ENCODE peak calls at places on chromosomes 4 and X, in ten cellular contexts. One of them, this sample, is unnamed.

GRCh38 chr4:98181815-98182214 is 38.5 kb upstream of the STPG2 start:
- DNase-seq in NCI-H774: no peak
- DNase-seq in stimulated activated CD4-positive, alpha-beta T cell treated with anti-CD3 and anti-CD28 coated beads, Interleukin-1b, Interleukin-23, amount 100 ng/mL, for 24 hours: no peak
- DNase-seq in endothelial cell: no peak
- DNase-seq in WTC11: no peak
- DNase-seq in activated naive CD8-positive, alpha-beta T cell treated with anti-CD3 and anti-CD28 coated beads, Interleukin-2, amount 10 ng/mL, durations not matched to agents 7 days and 5 days: no peak
- DNase-seq in iris pigment epithelial cell: peak
- DNase-seq in NCI-H1930: no peak
- DNase-seq in NCI-H1694 treated with DMSO at 0.1 percent for 48 hours: no peak
- DNase-seq in stimulated activated naive CD8-positive, alpha-beta T cell treated with anti-CD3 and anti-CD28 coated beads, Interleukin-15, Interleukin-2, amounts not matched to agents 100 U/mL and 50 U/mL, for 24 hours: no peak
- DNase-seq in this sample: no peak

GRCh38 chr4:164410401-164410800 is 343.5 kb upstream of the SMIM31 start:
- DNase-seq in NCI-H774: no peak
- DNase-seq in stimulated activated CD4-positive, alpha-beta T cell treated with anti-CD3 and anti-CD28 coated beads, Interleukin-1b, Interleukin-23, amount 100 ng/mL, for 24 hours: no peak
- DNase-seq in endothelial cell: no peak
- DNase-seq in WTC11: no peak
- DNase-seq in activated naive CD8-positive, alpha-beta T cell treated with anti-CD3 and anti-CD28 coated beads, Interleukin-2, amount 10 ng/mL, durations not matched to agents 7 days and 5 days: no peak
- DNase-seq in iris pigment epithelial cell: no peak
- DNase-seq in NCI-H1930: no peak
- DNase-seq in NCI-H1694 treated with DMSO at 0.1 percent for 48 hours: no peak
- DNase-seq in stimulated activated naive CD8-positive, alpha-beta T cell treated with anti-CD3 and anti-CD28 coated beads, Interleukin-15, Interleukin-2, amounts not matched to agents 100 U/mL and 50 U/mL, for 24 hours: no peak
- DNase-seq in this sample: no peak

GRCh38 chr4:11436084-11436483 is 7.4 kb upstream of the HS3ST1 start:
- DNase-seq in NCI-H774: no peak
- DNase-seq in stimulated activated CD4-positive, alpha-beta T cell treated with anti-CD3 and anti-CD28 coated beads, Interleukin-1b, Interleukin-23, amount 100 ng/mL, for 24 hours: no peak
- DNase-seq in endothelial cell: no peak
- DNase-seq in WTC11: no peak
- DNase-seq in activated naive CD8-positive, alpha-beta T cell treated with anti-CD3 and anti-CD28 coated beads, Interleukin-2, amount 10 ng/mL, durations not matched to agents 7 days and 5 days: no peak
- DNase-seq in iris pigment epithelial cell: no peak
- DNase-seq in NCI-H1930: no peak
- DNase-seq in NCI-H1694 treated with DMSO at 0.1 percent for 48 hours: no peak
- DNase-seq in stimulated activated naive CD8-positive, alpha-beta T cell treated with anti-CD3 and anti-CD28 coated beads, Interleukin-15, Interleukin-2, amounts not matched to agents 100 U/mL and 50 U/mL, for 24 hours: no peak
- DNase-seq in this sample: no peak

GRCh38 chrX:40099046-40099968 is 1.5 kb upstream of the BCOR start:
- DNase-seq in NCI-H774: peak
- DNase-seq in stimulated activated CD4-positive, alpha-beta T cell treated with anti-CD3 and anti-CD28 coated beads, Interleukin-1b, Interleukin-23, amount 100 ng/mL, for 24 hours: no peak
- DNase-seq in endothelial cell: no peak
- DNase-seq in WTC11: peak
- DNase-seq in activated naive CD8-positive, alpha-beta T cell treated with anti-CD3 and anti-CD28 coated beads, Interleukin-2, amount 10 ng/mL, durations not matched to agents 7 days and 5 days: peak
- DNase-seq in iris pigment epithelial cell: peak
- DNase-seq in NCI-H1930: no peak
- DNase-seq in NCI-H1694 treated with DMSO at 0.1 percent for 48 hours: no peak
- DNase-seq in stimulated activated naive CD8-positive, alpha-beta T cell treated with anti-CD3 and anti-CD28 coated beads, Interleukin-15, Interleukin-2, amounts not matched to agents 100 U/mL and 50 U/mL, for 24 hours: peak
- DNase-seq in this sample: peak

GRCh38 chrX:2502668-2503519 is 2.1 kb upstream of the DHRSX start:
- DNase-seq in NCI-H774: no peak
- DNase-seq in stimulated activated CD4-positive, alpha-beta T cell treated with anti-CD3 and anti-CD28 coated beads, Interleukin-1b, Interleukin-23, amount 100 ng/mL, for 24 hours: no peak
- DNase-seq in endothelial cell: no peak
- DNase-seq in WTC11: no peak
- DNase-seq in activated naive CD8-positive, alpha-beta T cell treated with anti-CD3 and anti-CD28 coated beads, Interleukin-2, amount 10 ng/mL, durations not matched to agents 7 days and 5 days: no peak
- DNase-seq in iris pigment epithelial cell: peak
- DNase-seq in NCI-H1930: no peak
- DNase-seq in NCI-H1694 treated with DMSO at 0.1 percent for 48 hours: no peak
- DNase-seq in stimulated activated naive CD8-positive, alpha-beta T cell treated with anti-CD3 and anti-CD28 coated beads, Interleukin-15, Interleukin-2, amounts not matched to agents 100 U/mL and 50 U/mL, for 24 hours: no peak
- DNase-seq in this sample: no peak

GRCh38 chr4:54017308-54017707 is 47.1 kb downstream of the CHIC2 start:
- DNase-seq in NCI-H774: no peak
- DNase-seq in stimulated activated CD4-positive, alpha-beta T cell treated with anti-CD3 and anti-CD28 coated beads, Interleukin-1b, Interleukin-23, amount 100 ng/mL, for 24 hours: no peak
- DNase-seq in endothelial cell: no peak
- DNase-seq in WTC11: no peak
- DNase-seq in activated naive CD8-positive, alpha-beta T cell treated with anti-CD3 and anti-CD28 coated beads, Interleukin-2, amount 10 ng/mL, durations not matched to agents 7 days and 5 days: no peak
- DNase-seq in iris pigment epithelial cell: no peak
- DNase-seq in NCI-H1930: peak
- DNase-seq in NCI-H1694 treated with DMSO at 0.1 percent for 48 hours: no peak
- DNase-seq in stimulated activated naive CD8-positive, alpha-beta T cell treated with anti-CD3 and anti-CD28 coated beads, Interleukin-15, Interleukin-2, amounts not matched to agents 100 U/mL and 50 U/mL, for 24 hours: no peak
- DNase-seq in this sample: no peak

GRCh38 chr4:4532371-4532770 is 9.5 kb downstream of the STX18 start:
- DNase-seq in NCI-H774: no peak
- DNase-seq in stimulated activated CD4-positive, alpha-beta T cell treated with anti-CD3 and anti-CD28 coated beads, Interleukin-1b, Interleukin-23, amount 100 ng/mL, for 24 hours: no peak
- DNase-seq in endothelial cell: no peak
- DNase-seq in WTC11: no peak
- DNase-seq in activated naive CD8-positive, alpha-beta T cell treated with anti-CD3 and anti-CD28 coated beads, Interleukin-2, amount 10 ng/mL, durations not matched to agents 7 days and 5 days: no peak
- DNase-seq in iris pigment epithelial cell: no peak
- DNase-seq in NCI-H1930: no peak
- DNase-seq in NCI-H1694 treated with DMSO at 0.1 percent for 48 hours: no peak
- DNase-seq in stimulated activated naive CD8-positive, alpha-beta T cell treated with anti-CD3 and anti-CD28 coated beads, Interleukin-15, Interleukin-2, amounts not matched to agents 100 U/mL and 50 U/mL, for 24 hours: no peak
- DNase-seq in this sample: no peak

GRCh38 chrX:29518100-29518499 is 697.3 kb upstream of the MAGEB2 start:
- DNase-seq in NCI-H774: no peak
- DNase-seq in stimulated activated CD4-positive, alpha-beta T cell treated with anti-CD3 and anti-CD28 coated beads, Interleukin-1b, Interleukin-23, amount 100 ng/mL, for 24 hours: no peak
- DNase-seq in endothelial cell: no peak
- DNase-seq in WTC11: no peak
- DNase-seq in activated naive CD8-positive, alpha-beta T cell treated with anti-CD3 and anti-CD28 coated beads, Interleukin-2, amount 10 ng/mL, durations not matched to agents 7 days and 5 days: no peak
- DNase-seq in iris pigment epithelial cell: no peak
- DNase-seq in NCI-H1930: no peak
- DNase-seq in NCI-H1694 treated with DMSO at 0.1 percent for 48 hours: no peak
- DNase-seq in stimulated activated naive CD8-positive, alpha-beta T cell treated with anti-CD3 and anti-CD28 coated beads, Interleukin-15, Interleukin-2, amounts not matched to agents 100 U/mL and 50 U/mL, for 24 hours: no peak
- DNase-seq in this sample: no peak

GRCh38 chr4:2962099-2962455 is 1.1 kb downstream of the NOP14 start:
- DNase-seq in NCI-H774: no peak
- DNase-seq in stimulated activated CD4-positive, alpha-beta T cell treated with anti-CD3 and anti-CD28 coated beads, Interleukin-1b, Interleukin-23, amount 100 ng/mL, for 24 hours: peak
- DNase-seq in endothelial cell: no peak
- DNase-seq in WTC11: no peak
- DNase-seq in activated naive CD8-positive, alpha-beta T cell treated with anti-CD3 and anti-CD28 coated beads, Interleukin-2, amount 10 ng/mL, durations not matched to agents 7 days and 5 days: no peak
- DNase-seq in iris pigment epithelial cell: no peak
- DNase-seq in NCI-H1930: no peak
- DNase-seq in NCI-H1694 treated with DMSO at 0.1 percent for 48 hours: no peak
- DNase-seq in stimulated activated naive CD8-positive, alpha-beta T cell treated with anti-CD3 and anti-CD28 coated beads, Interleukin-15, Interleukin-2, amounts not matched to agents 100 U/mL and 50 U/mL, for 24 hours: peak
- DNase-seq in this sample: no peak

GRCh38 chrX:55220119-55220794 is at the start of gene PAGE5:
- DNase-seq in NCI-H774: no peak
- DNase-seq in stimulated activated CD4-positive, alpha-beta T cell treated with anti-CD3 and anti-CD28 coated beads, Interleukin-1b, Interleukin-23, amount 100 ng/mL, for 24 hours: no peak
- DNase-seq in endothelial cell: no peak
- DNase-seq in WTC11: no peak
- DNase-seq in activated naive CD8-positive, alpha-beta T cell treated with anti-CD3 and anti-CD28 coated beads, Interleukin-2, amount 10 ng/mL, durations not matched to agents 7 days and 5 days: no peak
- DNase-seq in iris pigment epithelial cell: no peak
- DNase-seq in NCI-H1930: no peak
- DNase-seq in NCI-H1694 treated with DMSO at 0.1 percent for 48 hours: no peak
- DNase-seq in stimulated activated naive CD8-positive, alpha-beta T cell treated with anti-CD3 and anti-CD28 coated beads, Interleukin-15, Interleukin-2, amounts not matched to agents 100 U/mL and 50 U/mL, for 24 hours: no peak
- DNase-seq in this sample: no peak

GRCh38 chrX:129932792-129933321 is 26.9 kb downstream of the UTP14A start:
- DNase-seq in NCI-H774: no peak
- DNase-seq in stimulated activated CD4-positive, alpha-beta T cell treated with anti-CD3 and anti-CD28 coated beads, Interleukin-1b, Interleukin-23, amount 100 ng/mL, for 24 hours: no peak
- DNase-seq in endothelial cell: peak
- DNase-seq in WTC11: peak
- DNase-seq in activated naive CD8-positive, alpha-beta T cell treated with anti-CD3 and anti-CD28 coated beads, Interleukin-2, amount 10 ng/mL, durations not matched to agents 7 days and 5 days: no peak
- DNase-seq in iris pigment epithelial cell: peak
- DNase-seq in NCI-H1930: no peak
- DNase-seq in NCI-H1694 treated with DMSO at 0.1 percent for 48 hours: no peak
- DNase-seq in stimulated activated naive CD8-positive, alpha-beta T cell treated with anti-CD3 and anti-CD28 coated beads, Interleukin-15, Interleukin-2, amounts not matched to agents 100 U/mL and 50 U/mL, for 24 hours: peak
- DNase-seq in this sample: peak

GRCh38 chr4:37662861-37663390 is 23.2 kb downstream of the RELL1 start:
- DNase-seq in NCI-H774: no peak
- DNase-seq in stimulated activated CD4-positive, alpha-beta T cell treated with anti-CD3 and anti-CD28 coated beads, Interleukin-1b, Interleukin-23, amount 100 ng/mL, for 24 hours: no peak
- DNase-seq in endothelial cell: no peak
- DNase-seq in WTC11: no peak
- DNase-seq in activated naive CD8-positive, alpha-beta T cell treated with anti-CD3 and anti-CD28 coated beads, Interleukin-2, amount 10 ng/mL, durations not matched to agents 7 days and 5 days: no peak
- DNase-seq in iris pigment epithelial cell: no peak
- DNase-seq in NCI-H1930: no peak
- DNase-seq in NCI-H1694 treated with DMSO at 0.1 percent for 48 hours: no peak
- DNase-seq in stimulated activated naive CD8-positive, alpha-beta T cell treated with anti-CD3 and anti-CD28 coated beads, Interleukin-15, Interleukin-2, amounts not matched to agents 100 U/mL and 50 U/mL, for 24 hours: no peak
- DNase-seq in this sample: no peak

This sample was measured in BE2C.